ENCODE peak calls at places on chromosomes 4 and X, in eight cellular contexts. One of them, this sample, is unnamed.

GRCh38 chr4:174474457-174475075 is 47.7 kb downstream of the HPGD start:
- DNase-seq in heart left ventricle: no peak
- DNase-seq in esophagus squamous epithelium: no peak
- DNase-seq in right lobe of liver: no peak
- DNase-seq in skeletal muscle cell: no peak
- DNase-seq in GM04504: no peak
- DNase-seq in GM10248: no peak
- DNase-seq in hypothalamus: no peak
- DNase-seq in this sample: no peak

GRCh38 chr4:140374130-140374477 is 658 bp downstream of the SCOC start:
- DNase-seq in heart left ventricle: no peak
- DNase-seq in esophagus squamous epithelium: no peak
- DNase-seq in right lobe of liver: no peak
- DNase-seq in skeletal muscle cell: no peak
- DNase-seq in GM04504: no peak
- DNase-seq in GM10248: no peak
- DNase-seq in hypothalamus: no peak
- DNase-seq in this sample: no peak

GRCh38 chrX:84363674-84364073 is 138.6 kb downstream of the HDX start:
- DNase-seq in heart left ventricle: no peak
- DNase-seq in esophagus squamous epithelium: no peak
- DNase-seq in right lobe of liver: no peak
- DNase-seq in skeletal muscle cell: no peak
- DNase-seq in GM04504: no peak
- DNase-seq in GM10248: no peak
- DNase-seq in hypothalamus: no peak
- DNase-seq in this sample: no peak

GRCh38 chr4:101252721-101253120 is 94.6 kb downstream of the PPP3CA start:
- DNase-seq in heart left ventricle: no peak
- DNase-seq in esophagus squamous epithelium: no peak
- DNase-seq in right lobe of liver: no peak
- DNase-seq in skeletal muscle cell: no peak
- DNase-seq in GM04504: no peak
- DNase-seq in GM10248: no peak
- DNase-seq in hypothalamus: no peak
- DNase-seq in this sample: no peak

GRCh38 chr4:47716017-47716416 is 121.8 kb downstream of the CORIN start:
- DNase-seq in heart left ventricle: no peak
- DNase-seq in esophagus squamous epithelium: no peak
- DNase-seq in right lobe of liver: no peak
- DNase-seq in skeletal muscle cell: no peak
- DNase-seq in GM04504: no peak
- DNase-seq in GM10248: no peak
- DNase-seq in hypothalamus: no peak
- DNase-seq in this sample: no peak

GRCh38 chr4:61520688-61521160 is 320.6 kb downstream of the ADGRL3 start:
- DNase-seq in heart left ventricle: no peak
- DNase-seq in esophagus squamous epithelium: no peak
- DNase-seq in right lobe of liver: no peak
- DNase-seq in skeletal muscle cell: peak; percentile 36
- DNase-seq in GM04504: no peak
- DNase-seq in GM10248: no peak
- DNase-seq in hypothalamus: no peak
- DNase-seq in this sample: no peak

GRCh38 chrX:13622565-13622964 is 30.4 kb upstream of the TCEANC start:
- DNase-seq in heart left ventricle: no peak
- DNase-seq in esophagus squamous epithelium: no peak
- DNase-seq in right lobe of liver: no peak
- DNase-seq in skeletal muscle cell: no peak
- DNase-seq in GM04504: no peak
- DNase-seq in GM10248: no peak
- DNase-seq in hypothalamus: no peak
- DNase-seq in this sample: no peak

GRCh38 chr4:6674500-6675149 is 19.1 kb upstream of the S100P start:
- DNase-seq in heart left ventricle: no peak
- DNase-seq in esophagus squamous epithelium: no peak
- DNase-seq in right lobe of liver: no peak
- DNase-seq in skeletal muscle cell: no peak
- DNase-seq in GM04504: no peak
- DNase-seq in GM10248: peak; percentile 68
- DNase-seq in hypothalamus: no peak
- DNase-seq in this sample: peak; percentile 15

GRCh38 chr4:147207941-147208340 is 262.3 kb upstream of the TTC29 start:
- DNase-seq in heart left ventricle: no peak
- DNase-seq in esophagus squamous epithelium: no peak
- DNase-seq in right lobe of liver: no peak
- DNase-seq in skeletal muscle cell: no peak
- DNase-seq in GM04504: no peak
- DNase-seq in GM10248: no peak
- DNase-seq in hypothalamus: no peak
- DNase-seq in this sample: no peak

GRCh38 chrX:41381685-41382084 is 47.7 kb downstream of the DDX3X start:
- DNase-seq in heart left ventricle: peak; percentile 56
- DNase-seq in esophagus squamous epithelium: no peak
- DNase-seq in right lobe of liver: peak; percentile 84
- DNase-seq in skeletal muscle cell: peak; percentile 82
- DNase-seq in GM04504: peak; percentile 42
- DNase-seq in GM10248: no peak
- DNase-seq in hypothalamus: no peak
- DNase-seq in this sample: no peak

GRCh38 chrX:140572724-140573123 is 67.9 kb upstream of the SOX3 start:
- DNase-seq in heart left ventricle: no peak
- DNase-seq in esophagus squamous epithelium: no peak
- DNase-seq in right lobe of liver: no peak
- DNase-seq in skeletal muscle cell: peak; percentile 3
- DNase-seq in GM04504: no peak
- DNase-seq in GM10248: peak; percentile 16
- DNase-seq in hypothalamus: no peak
- DNase-seq in this sample: peak; percentile 14

GRCh38 chrX:30793075-30793766 is 95.8 kb downstream of the TAB3 start:
- DNase-seq in heart left ventricle: no peak
- DNase-seq in esophagus squamous epithelium: no peak
- DNase-seq in right lobe of liver: no peak
- DNase-seq in skeletal muscle cell: no peak
- DNase-seq in GM04504: no peak
- DNase-seq in GM10248: no peak
- DNase-seq in hypothalamus: no peak
- DNase-seq in this sample: no peak

GRCh38 chr4:47535567-47536147 is 50.6 kb downstream of the ATP10D start:
- DNase-seq in heart left ventricle: no peak
- DNase-seq in esophagus squamous epithelium: no peak
- DNase-seq in right lobe of liver: no peak
- DNase-seq in skeletal muscle cell: no peak
- DNase-seq in GM04504: no peak
- DNase-seq in GM10248: no peak
- DNase-seq in hypothalamus: no peak
- DNase-seq in this sample: no peak

GRCh38 chr4:156596026-156596425 is 375.6 kb downstream of the PDGFC start:
- DNase-seq in heart left ventricle: no peak
- DNase-seq in esophagus squamous epithelium: no peak
- DNase-seq in right lobe of liver: no peak
- DNase-seq in skeletal muscle cell: no peak
- DNase-seq in GM04504: no peak
- DNase-seq in GM10248: no peak
- DNase-seq in hypothalamus: no peak
- DNase-seq in this sample: no peak

GRCh38 chrX:77455437-77455836 is 8.2 kb downstream of the FGF16 start:
- DNase-seq in heart left ventricle: no peak
- DNase-seq in esophagus squamous epithelium: no peak
- DNase-seq in right lobe of liver: no peak
- DNase-seq in skeletal muscle cell: no peak
- DNase-seq in GM04504: no peak
- DNase-seq in GM10248: no peak
- DNase-seq in hypothalamus: no peak
- DNase-seq in this sample: no peak

GRCh38 chr4:184447664-184448063 is 26.7 kb downstream of the IRF2 start:
- DNase-seq in heart left ventricle: no peak
- DNase-seq in esophagus squamous epithelium: no peak
- DNase-seq in right lobe of liver: no peak
- DNase-seq in skeletal muscle cell: no peak
- DNase-seq in GM04504: no peak
- DNase-seq in GM10248: no peak
- DNase-seq in hypothalamus: no peak
- DNase-seq in this sample: no peak

GRCh38 chr4:71011451-71011850 is 18.0 kb downstream of the DCK start:
- DNase-seq in heart left ventricle: no peak
- DNase-seq in esophagus squamous epithelium: no peak
- DNase-seq in right lobe of liver: no peak
- DNase-seq in skeletal muscle cell: no peak
- DNase-seq in GM04504: no peak
- DNase-seq in GM10248: no peak
- DNase-seq in hypothalamus: no peak
- DNase-seq in this sample: no peak

GRCh38 chr4:153989505-153989904 is 200.6 kb upstream of the SFRP2 start:
- DNase-seq in heart left ventricle: no peak
- DNase-seq in esophagus squamous epithelium: no peak
- DNase-seq in right lobe of liver: no peak
- DNase-seq in skeletal muscle cell: no peak
- DNase-seq in GM04504: no peak
- DNase-seq in GM10248: no peak
- DNase-seq in hypothalamus: no peak
- DNase-seq in this sample: peak; percentile 15

This sample was measured in putamen.